ENCODE peak calls at places on chromosome 21, in seven cellular contexts. X is fibroblast of lung, F is aorta, Z is IMR-90, O is ovary, V is transverse colon, J is spleen. N is an unnamed sample.

GRCh38 chr21:30580132-30580531 is 10.1 kb downstream of the KRTAP22-2 start:
- DNase-seq in X (no peak), F (no peak), Z (no peak), O (no peak), V (no peak), J (no peak), N (no peak)

GRCh38 chr21:43207043-43207315 is 38.2 kb downstream of the CRYAA start:
- DNase-seq in X (no peak), F (peak; percentile 51), Z (no peak), O (no peak), V (no peak), J (peak; percentile 55), N (no peak)

GRCh38 chr21:25107708-25108107 is 499.6 kb downstream of the MRPL39 start:
- DNase-seq in X (peak; percentile 94), F (no peak), Z (peak; percentile 94), O (no peak), V (no peak), J (no peak), N (no peak)

GRCh38 chr21:24995206-24995605 is 612.1 kb downstream of the MRPL39 start:
- DNase-seq in X (no peak), F (no peak), Z (no peak), O (no peak), V (no peak), J (no peak), N (no peak)

GRCh38 chr21:24729568-24729967 is 877.7 kb downstream of the MRPL39 start:
- DNase-seq in X (peak; percentile 11), F (no peak), Z (peak; percentile 69), O (no peak), V (no peak), J (no peak), N (no peak)

GRCh38 chr21:16269497-16269896 is 539.7 kb downstream of the USP25 start:
- DNase-seq in X (no peak), F (no peak), Z (no peak), O (no peak), V (no peak), J (no peak), N (no peak)

GRCh38 chr21:23316190-23316589 is 2291.1 kb downstream of the MRPL39 start:
- DNase-seq in X (no peak), F (no peak), Z (no peak), O (no peak), V (no peak), J (no peak), N (no peak)

GRCh38 chr21:29320021-29320420 is 21.3 kb downstream of the BACH1 start:
- DNase-seq in X (no peak), F (no peak), Z (no peak), O (no peak), V (no peak), J (no peak), N (no peak)

GRCh38 chr21:32603131-32603530 is 9.0 kb downstream of the CFAP298 start:
- DNase-seq in X (no peak), F (no peak), Z (no peak), O (no peak), V (no peak), J (no peak), N (no peak)

DNA sequence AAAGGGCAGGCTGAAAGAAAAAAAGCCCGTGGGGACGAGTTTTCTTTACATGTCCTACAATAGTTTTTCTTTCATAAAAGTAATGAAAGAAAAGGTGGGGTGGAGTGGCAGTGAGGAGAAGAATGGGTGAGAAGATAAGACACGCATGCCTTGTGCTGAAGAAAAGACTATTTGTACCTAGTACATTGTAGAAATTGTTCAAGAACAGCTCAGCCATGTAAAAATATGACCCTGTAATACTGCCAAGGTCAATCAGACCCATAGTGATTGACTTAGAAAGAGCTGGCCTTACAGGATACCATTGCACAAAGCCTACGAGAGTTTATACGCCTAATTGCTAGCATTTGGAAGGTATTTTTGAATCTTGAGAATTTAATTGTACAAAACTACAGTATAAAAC is 126.0 kb upstream of the NRIP1 start:
- DNase-seq in X (no peak), F (no peak), Z (no peak), O (no peak), V (no peak), J (no peak), N (no peak)
- H3K4me3 ChIP-seq in X (no peak overlapping the region), F (no peak overlapping the region), Z (no peak overlapping the region), O (no peak overlapping the region), V (no peak overlapping the region), J (no peak overlapping the region), N (no peak overlapping the region)

DNA sequence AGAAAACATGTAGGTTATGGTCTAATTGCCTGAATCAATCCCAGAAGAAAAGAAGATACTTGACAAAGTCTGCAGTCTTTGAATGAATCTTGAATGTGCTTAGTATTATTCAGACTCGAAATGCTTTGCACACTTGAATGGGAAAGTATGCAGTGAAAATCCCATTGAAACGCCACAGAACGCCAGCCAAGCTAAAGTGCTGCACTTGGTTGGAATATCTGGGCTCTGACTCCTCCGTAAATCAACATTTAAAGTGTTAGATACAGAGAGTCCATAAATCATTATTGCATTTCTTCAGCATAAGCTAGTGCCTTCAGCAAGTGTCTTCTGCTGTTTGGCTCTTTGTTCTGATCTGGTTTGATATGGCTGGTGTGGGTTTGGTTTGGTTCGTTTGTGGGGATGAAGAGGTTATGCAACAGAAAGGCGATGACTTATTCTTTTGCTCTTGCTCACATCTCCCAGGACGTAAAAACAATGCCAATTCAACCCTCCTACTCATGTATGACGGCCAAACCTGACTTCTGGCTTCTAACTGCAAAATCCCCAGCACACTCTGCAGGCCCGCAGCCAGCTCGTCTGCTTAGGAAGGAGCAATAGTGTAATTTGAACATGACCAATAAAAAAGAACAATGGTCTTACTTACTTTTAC is 121.7 kb upstream of the ERG start:
- DNase-seq in X (no peak), F (peak; percentile 88), Z (no peak), O (peak; percentile 72), V (no peak), J (no peak), N (no peak)
- H3K4me3 ChIP-seq in X (no peak overlapping the region), F (no peak overlapping the region), Z (no peak overlapping the region), O (no peak overlapping the region), V (no peak overlapping the region), J (no peak overlapping the region), N (no peak overlapping the region)

GRCh38 chr21:18877932-18878331 is 474.3 kb upstream of the TMPRSS15 start:
- DNase-seq in X (no peak), F (no peak), Z (no peak), O (no peak), V (no peak), J (no peak), N (no peak)
- H3K4me3 ChIP-seq in X (no peak overlapping the region), F (no peak overlapping the region), Z (no peak overlapping the region), O (no peak overlapping the region), V (no peak overlapping the region), J (no peak overlapping the region), N (no peak overlapping the region)

DNA sequence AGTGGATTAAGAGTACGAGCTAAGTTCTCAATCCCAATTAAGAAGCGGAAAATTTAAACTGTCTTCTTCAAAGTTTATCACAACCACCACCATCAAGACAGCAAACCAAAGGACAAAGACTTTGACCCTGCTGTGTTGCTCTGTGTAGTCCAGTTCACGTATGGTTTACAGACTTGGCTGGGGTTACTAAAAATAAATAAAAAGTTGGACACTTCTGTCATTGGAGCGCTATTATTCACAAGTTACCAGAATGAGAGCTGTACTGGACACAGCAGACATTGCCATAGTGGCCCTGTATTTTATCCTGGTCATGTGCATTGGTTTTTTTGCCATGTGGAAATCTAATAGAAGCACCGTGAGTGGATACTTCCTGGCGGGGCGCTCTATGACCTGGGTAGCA is 21.6 kb downstream of the MRPS6 start:
- DNase-seq in X (no peak), F (no peak), Z (no peak), O (no peak), V (no peak), J (no peak), N (no peak)
- H3K4me3 ChIP-seq in X (no peak overlapping the region), F (no peak overlapping the region), Z (no peak overlapping the region), O (no peak overlapping the region), V (no peak overlapping the region), J (no peak overlapping the region), N (no peak overlapping the region)

DNA sequence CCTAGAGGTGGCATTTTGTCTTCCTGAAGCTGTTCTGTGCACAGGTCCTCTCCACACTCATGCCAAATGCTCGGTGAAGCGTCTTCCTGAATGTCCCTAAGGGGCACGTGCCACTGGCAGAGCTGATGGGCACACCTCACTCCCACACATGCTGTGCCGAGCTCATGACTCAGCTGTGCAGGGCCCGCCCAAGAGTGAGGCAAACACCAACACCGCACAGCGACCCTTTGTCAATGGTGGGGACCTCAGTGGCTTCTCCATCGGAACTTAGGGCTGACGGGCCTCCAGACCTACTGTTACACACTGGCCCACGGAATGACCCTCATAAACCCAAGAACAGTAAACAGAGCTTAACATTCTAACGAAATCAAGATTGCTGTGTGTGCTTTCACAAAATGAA is 89.2 kb downstream of the SIM2 start:
- DNase-seq in X (no peak), F (no peak), Z (no peak), O (no peak), V (peak; percentile 69), J (no peak), N (no peak)
- H3K4me3 ChIP-seq in X (no peak overlapping the region), F (no peak overlapping the region), Z (no peak overlapping the region), O (no peak overlapping the region), V (no peak overlapping the region), J (no peak overlapping the region), N (no peak overlapping the region)

GRCh38 chr21:45819478-45820170 is 161.9 kb upstream of the COL6A1 start:
- DNase-seq in X (no peak), F (no peak), Z (no peak), O (no peak), V (no peak), J (peak; percentile 63), N (no peak)
- H3K4me3 ChIP-seq in X (no peak overlapping the region), F (no peak overlapping the region), Z (no peak overlapping the region), O (no peak overlapping the region), V (no peak overlapping the region), J (no peak overlapping the region), N (no peak overlapping the region)

GRCh38 chr21:45984584-45985095 is 3.1 kb downstream of the COL6A1 start:
- DNase-seq in X (no peak), F (no peak), Z (no peak), O (no peak), V (no peak), J (no peak), N (no peak)
- H3K4me3 ChIP-seq in X (no peak overlapping the region), F (no peak overlapping the region), Z (peak overlapping the region; percentile 95), O (no peak overlapping the region), V (no peak overlapping the region), J (no peak overlapping the region), N (no peak overlapping the region)

DNA sequence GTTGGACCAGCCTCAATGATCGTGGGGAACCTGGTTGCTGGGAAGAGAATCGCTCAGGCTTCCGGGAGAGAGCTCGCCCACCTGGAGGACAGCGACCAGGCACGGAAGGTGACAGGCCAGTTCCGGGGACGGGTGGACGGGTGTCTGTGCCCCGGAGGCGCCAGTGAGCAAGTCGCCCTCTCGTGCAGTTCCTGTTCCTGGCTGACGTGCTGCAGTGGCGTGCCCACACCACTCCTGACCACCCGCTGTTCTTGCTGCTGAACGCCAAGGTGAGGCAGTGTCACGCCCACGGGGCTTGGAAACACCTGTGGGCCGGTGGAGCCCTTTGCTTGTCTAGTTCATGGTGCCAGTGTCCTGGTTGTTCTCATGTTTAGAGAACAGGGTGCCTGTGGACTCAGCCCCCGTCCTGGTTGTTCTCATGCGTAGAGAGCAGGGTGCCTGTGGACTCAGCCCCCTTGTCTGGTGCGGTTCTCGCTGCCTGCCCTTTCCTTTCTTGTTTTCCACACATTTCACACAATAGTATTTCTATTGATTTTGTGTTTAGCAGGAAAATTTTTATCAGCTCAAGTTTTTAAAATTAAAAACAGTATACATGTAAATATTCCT is 53.1 kb downstream of the S100B start:
- DNase-seq in X (no peak), F (peak; percentile 76), Z (no peak), O (no peak), V (no peak), J (peak; percentile 90), N (peak; percentile 90)
- H3K4me3 ChIP-seq in X (no peak overlapping the region), F (no peak overlapping the region), Z (no peak overlapping the region), O (no peak overlapping the region), V (no peak overlapping the region), J (peak overlapping the region; percentile 54), N (peak overlapping the region; percentile 26)

N was measured in left lung.